ENCODE peak calls at places on chromosomes 16 and 17, in eight cellular contexts. X, B, L, E, Q, U, D and P are unnamed samples.

GRCh38 chr16:56343661-56344517 is 81.5 kb downstream of the AMFR start:
- DNase-seq in D (peak), Q (peak), X (no peak), L (no peak), E (no peak), U (no peak), B (no peak), P (no peak)

GRCh38 chr17:45580914-45581313 is 90.4 kb upstream of the PLEKHM1 start:
- DNase-seq in D (no peak), E (no peak), Q (no peak), X (no peak), B (no peak), U (no peak), L (no peak), P (no peak)

GRCh38 chr17:31916496-31917064 is 15.1 kb upstream of the UTP6 start:
- DNase-seq in X (no peak), B (no peak), Q (no peak), D (no peak), L (peak), U (no peak), E (no peak), P (no peak)

GRCh38 chr17:7175363-7175733 is 3.8 kb downstream of the ASGR1 start:
- DNase-seq in U (no peak), E (no peak), X (no peak), B (no peak), L (no peak), Q (no peak), D (no peak), P (no peak)

GRCh38 chr16:26816266-26816665 is 250.5 kb upstream of the C16orf82 start:
- DNase-seq in L (no peak), E (no peak), D (no peak), X (no peak), Q (no peak), B (no peak), U (no peak), P (no peak)

GRCh38 chr17:36495076-36495578 is 8.6 kb downstream of the ZNHIT3 start:
- DNase-seq in X (no peak), Q (no peak), U (peak), L (peak), B (no peak), E (no peak), D (no peak), P (no peak)

GRCh38 chr16:55323637-55324490 is at the start of gene IRX6:
- DNase-seq in X (no peak), Q (peak), D (no peak), B (no peak), L (no peak), U (no peak), E (no peak), P (no peak)

GRCh38 chr17:80297996-80298560 is 37.4 kb downstream of the RNF213 start:
- DNase-seq in Q (no peak), D (no peak), E (no peak), X (no peak), L (no peak), B (no peak), U (no peak), P (no peak)

GRCh38 chr17:74520790-74521480 is 10.3 kb downstream of the CD300LB start:
- DNase-seq in L (no peak), Q (peak), X (no peak), D (peak), E (no peak), U (no peak), B (no peak), P (no peak)

GRCh38 chr16:2028620-2029220 is 2.0 kb downstream of the NHERF2 start:
- DNase-seq in X (no peak), L (no peak), B (no peak), E (no peak), U (no peak), Q (no peak), D (no peak), P (no peak)

GRCh38 chr17:40779181-40779909 is 3.0 kb downstream of the KRT27 start:
- DNase-seq in U (no peak), B (no peak), X (no peak), D (no peak), E (no peak), L (no peak), Q (no peak), P (peak)